ENCODE peak calls at places on chromosomes 11 and 22, in ten cellular contexts. B, K, M, P, T, N, V, A, C and G are unnamed samples.

GRCh38 chr11:102361100-102362021 is 14.3 kb downstream of the BIRC2 start:
- DNase-seq in K (no peak), M (no peak), T (no peak), A (no peak), B (peak; percentile 29), P (no peak), C (no peak), N (no peak), V (no peak), G (no peak)

GRCh38 chr11:103601230-103601846 is 435.1 kb upstream of the DDI1 start:
- DNase-seq in C (peak; percentile 44), B (no peak), V (no peak), T (no peak), N (no peak), A (peak; percentile 78), M (no peak), P (no peak), K (no peak), G (peak; percentile 23)

GRCh38 chr11:44793350-44794090 is 66.8 kb downstream of the TSPAN18 start:
- DNase-seq in T (no peak), K (no peak), C (no peak), N (peak; percentile 49), V (no peak), P (no peak), A (no peak), B (no peak), M (no peak), G (no peak)

GRCh38 chr11:45037425-45038005 is 86.8 kb upstream of the TP53I11 start:
- DNase-seq in V (no peak), P (no peak), A (no peak), N (no peak), T (no peak), B (no peak), K (no peak), M (no peak), C (no peak), G (no peak)

GRCh38 chr11:119024430-119025098 is 6.0 kb downstream of the TRAPPC4 start:
- DNase-seq in P (no peak), M (no peak), C (no peak), B (no peak), T (no peak), V (no peak), A (no peak), N (peak; percentile 77), K (no peak), G (no peak)

GRCh38 chr22:26484360-26484706 is 656 bp downstream of the SRRD start:
- DNase-seq in T (no peak), C (no peak), K (no peak), B (no peak), N (no peak), M (no peak), V (no peak), P (no peak), A (no peak), G (no peak)

GRCh38 chr11:57416436-57416835 is 10.5 kb downstream of the SLC43A3 start:
- DNase-seq in M (no peak), V (no peak), K (no peak), A (peak; percentile 80), N (no peak), C (no peak), P (no peak), B (no peak), T (no peak), G (no peak)

GRCh38 chr22:45612940-45613339 is 58.7 kb upstream of the ATXN10 start:
- DNase-seq in C (no peak), K (no peak), B (no peak), V (no peak), N (no peak), M (no peak), A (no peak), T (no peak), P (no peak), G (peak; percentile 65)

GRCh38 chr22:48250286-48250895 is 1487.9 kb downstream of the TBC1D22A start:
- DNase-seq in V (no peak), M (no peak), C (no peak), K (no peak), P (no peak), B (no peak), A (no peak), N (peak; percentile 62), T (no peak), G (no peak)

GRCh38 chr22:23752090-23752691 is 1.3 kb upstream of the ZNF70 start:
- DNase-seq in V (peak; percentile 20), K (no peak), A (no peak), C (no peak), P (peak; percentile 47), N (peak; percentile 92), T (no peak), B (peak; percentile 88), M (no peak), G (peak; percentile 32)

GRCh38 chr11:68563454-68563853 is 102.9 kb downstream of the PPP6R3 start:
- DNase-seq in N (no peak), V (no peak), C (no peak), K (no peak), B (no peak), T (no peak), A (no peak), P (no peak), M (no peak), G (no peak)

GRCh38 chr11:117910525-117910924 is 18.7 kb downstream of the TMPRSS13 start:
- DNase-seq in A (no peak), M (no peak), T (no peak), P (no peak), V (no peak), N (no peak), K (no peak), C (no peak), B (no peak), G (no peak)

GRCh38 chr11:130212431-130212961 is 52.9 kb downstream of the ST14 start:
- DNase-seq in B (peak; percentile 14), M (no peak), K (peak; percentile 46), V (no peak), P (no peak), A (no peak), C (peak; percentile 11), N (peak; percentile 74), T (peak; percentile 22), G (peak; percentile 8)

GRCh38 chr22:46569848-46570695 is 32.7 kb upstream of the CELSR1 start:
- DNase-seq in M (no peak), C (no peak), V (no peak), A (no peak), T (no peak), B (no peak), P (no peak), N (peak; percentile 64), K (peak; percentile 55), G (no peak)

GRCh38 chr11:106187860-106188456 is 110.5 kb downstream of the AASDHPPT start:
- DNase-seq in K (no peak), V (no peak), T (no peak), C (no peak), P (no peak), M (no peak), B (no peak), N (no peak), A (no peak), G (no peak)

GRCh38 chr11:74639533-74639932 is 47.2 kb downstream of the POLD3 start:
- DNase-seq in P (no peak), K (no peak), A (no peak), B (no peak), N (no peak), C (no peak), T (no peak), V (no peak), M (no peak), G (no peak)

GRCh38 chr11:28049338-28050216 is 58.4 kb downstream of the KIF18A start:
- DNase-seq in M (no peak), N (no peak), C (no peak), K (no peak), T (no peak), A (peak; percentile 74), B (no peak), P (no peak), V (no peak), G (no peak)

GRCh38 chr11:58938398-58938797 is 890 bp upstream of the GLYATL1 start:
- DNase-seq in A (no peak), K (no peak), N (no peak), B (no peak), M (no peak), V (no peak), P (no peak), C (no peak), T (no peak), G (no peak)

DNA sequence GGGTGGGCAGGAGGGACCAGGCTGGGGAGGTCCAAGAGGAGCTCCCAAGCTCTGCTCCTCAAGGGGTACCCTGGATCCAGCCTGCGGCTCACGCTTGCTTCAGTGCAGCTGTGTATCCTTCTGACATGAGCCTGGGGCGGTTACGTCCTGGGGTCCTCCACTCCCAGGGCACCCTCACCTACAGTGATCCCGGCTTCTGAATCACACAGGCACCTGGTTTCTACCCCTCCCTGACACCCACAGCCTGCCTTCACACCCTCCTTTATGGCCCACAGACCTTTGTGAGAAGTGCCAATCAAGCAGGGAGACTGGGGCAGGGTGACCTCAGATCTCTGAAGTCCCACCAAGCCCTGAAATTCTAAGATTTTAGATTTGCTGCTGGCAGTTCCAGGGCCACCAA is 1.5 kb downstream of the MPST start:
- DNase-seq in B (no peak), M (no peak), V (no peak), C (no peak), K (no peak), A (no peak), N (no peak), P (no peak), T (no peak), G (no peak)
- H3K4me3 ChIP-seq in B (peak overlapping the region; percentile 69), M (no peak overlapping the region), V (peak overlapping the region; percentile 87), C (no peak overlapping the region), K (no peak overlapping the region), A (no peak overlapping the region), N (peak overlapping the region; percentile 94), P (peak overlapping the region; percentile 87), T (peak overlapping the region; percentile 97), G (no peak overlapping the region)

GRCh38 chr11:65427691-65428577 is 5.3 kb downstream of the NEAT1 start:
- DNase-seq in V (no peak), B (peak; percentile 47), A (peak; percentile 70), C (peak; percentile 70), N (peak; percentile 74), T (peak; percentile 64), P (peak; percentile 53), K (peak; percentile 71), M (peak; percentile 35), G (peak; percentile 62)
- TF ChIP-seq POLR2A in V (no peak), B (no peak), A (no peak), C (no peak), N (no peak), T (no peak), P (peak; percentile 12), K (peak; percentile 24), M (peak; percentile 0), G (no peak)

GRCh38 chr11:208917-209260 is 1.4 kb downstream of the RIC8A start:
- DNase-seq in M (peak; percentile 63), K (peak; percentile 84), B (no peak), P (no peak), C (no peak), N (no peak), V (no peak), A (peak; percentile 9), T (no peak), G (no peak)
- H3K36me3 ChIP-seq in M (peaks cover 39% of the 10 kb centered on the region), K (peaks cover 63% of the 10 kb centered on the region), B (peaks cover 64% of the 10 kb centered on the region), P (no peaks in the 10 kb centered on the region), C (peaks cover 29% of the 10 kb centered on the region), N (peaks cover 68% of the 10 kb centered on the region), V (peaks cover 67% of the 10 kb centered on the region), A (peaks cover 43% of the 10 kb centered on the region), T (peaks cover 44% of the 10 kb centered on the region), G (peaks cover 55% of the 10 kb centered on the region)

DNA sequence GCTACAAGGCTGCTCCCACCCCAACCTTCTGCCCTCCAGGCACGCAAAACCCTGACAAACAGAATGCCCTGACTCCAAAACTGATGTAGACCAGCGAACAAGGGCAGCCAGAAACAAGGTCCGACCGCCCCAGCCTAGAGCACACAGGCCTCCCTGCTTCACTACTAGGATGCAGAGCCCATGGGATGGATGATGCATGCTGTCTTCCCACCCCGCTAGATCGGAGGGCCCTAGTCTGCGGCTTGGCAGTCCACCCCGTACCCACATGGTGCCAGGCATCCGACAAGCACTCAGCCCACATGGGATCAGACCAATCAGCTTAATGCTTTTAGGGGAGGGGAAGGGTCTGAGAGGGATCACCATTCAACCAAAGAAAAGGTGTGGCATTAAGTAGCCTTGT is 30.6 kb downstream of the PISD start:
- DNase-seq in K (no peak), M (no peak), V (no peak), T (no peak), A (no peak), P (no peak), C (no peak), N (peak; percentile 78), B (no peak), G (no peak)
- H3K4me3 ChIP-seq in K (peak overlapping the region; percentile 66), M (peak overlapping the region; percentile 88), V (peak overlapping the region; percentile 75), T (peak overlapping the region; percentile 80), A (peak overlapping the region; percentile 58), P (peak overlapping the region; percentile 54), C (no peak overlapping the region), N (peak overlapping the region; percentile 77), B (peak overlapping the region; percentile 74), G (peak overlapping the region; percentile 73)